ENCODE peak calls at places on chromosome 2, in four cellular contexts. One of them, this sample, is unnamed.

GRCh38 chr2:27509326-27509725 is 12.7 kb downstream of the GCKR start:
- DNase-seq in IMR-90: peak
- DNase-seq in mesendoderm: no peak
- DNase-seq in H1: no peak
- DNase-seq in this sample: no peak

GRCh38 chr2:4938246-4938645 is 753.9 kb upstream of the SOX11 start:
- DNase-seq in IMR-90: no peak
- DNase-seq in mesendoderm: no peak
- DNase-seq in H1: no peak
- DNase-seq in this sample: no peak

GRCh38 chr2:23555944-23556343 is 171.0 kb downstream of the KLHL29 start:
- DNase-seq in mesendoderm: no peak
- DNase-seq in IMR-90: no peak
- DNase-seq in H1: no peak
- DNase-seq in this sample: no peak

GRCh38 chr2:218813771-218814460 is 17.7 kb downstream of the PRKAG3 start:
- DNase-seq in H1: no peak
- DNase-seq in mesendoderm: no peak
- DNase-seq in IMR-90: no peak
- DNase-seq in this sample: no peak

GRCh38 chr2:8412586-8412985 is 269.3 kb upstream of the ID2 start:
- DNase-seq in IMR-90: no peak
- DNase-seq in H1: no peak
- DNase-seq in mesendoderm: peak
- DNase-seq in this sample: no peak

GRCh38 chr2:120552079-120552478 is 183.6 kb upstream of the GLI2 start:
- DNase-seq in IMR-90: no peak
- DNase-seq in mesendoderm: no peak
- DNase-seq in H1: no peak
- DNase-seq in this sample: no peak

GRCh38 chr2:167749641-167750040 is 497.8 kb downstream of the STK39 start:
- DNase-seq in mesendoderm: no peak
- DNase-seq in IMR-90: no peak
- DNase-seq in H1: no peak
- DNase-seq in this sample: no peak

GRCh38 chr2:110770696-110771425 is 38.5 kb downstream of the ACOXL start:
- DNase-seq in IMR-90: peak
- DNase-seq in mesendoderm: peak
- DNase-seq in H1: no peak
- DNase-seq in this sample: no peak

GRCh38 chr2:136034629-136035028 is 49.2 kb upstream of the DARS1 start:
- DNase-seq in mesendoderm: no peak
- DNase-seq in IMR-90: no peak
- DNase-seq in H1: no peak
- DNase-seq in this sample: no peak

GRCh38 chr2:147968571-147968970 is 52.0 kb downstream of the ORC4 start:
- DNase-seq in H1: no peak
- DNase-seq in mesendoderm: no peak
- DNase-seq in IMR-90: no peak
- DNase-seq in this sample: no peak

GRCh38 chr2:45974056-45974455 is 322.6 kb downstream of the PRKCE start:
- DNase-seq in H1: no peak
- DNase-seq in mesendoderm: no peak
- DNase-seq in IMR-90: no peak
- DNase-seq in this sample: no peak

GRCh38 chr2:198717451-198717850 is 740.3 kb downstream of the SATB2 start:
- DNase-seq in H1: no peak
- DNase-seq in IMR-90: no peak
- DNase-seq in mesendoderm: peak
- DNase-seq in this sample: no peak

GRCh38 chr2:140085674-140086073 is 1305.5 kb upstream of the NXPH2 start:
- DNase-seq in IMR-90: no peak
- DNase-seq in mesendoderm: no peak
- DNase-seq in H1: no peak
- DNase-seq in this sample: no peak

GRCh38 chr2:181178823-181179412 is 198.5 kb downstream of the UBE2E3 start:
- DNase-seq in mesendoderm: peak
- DNase-seq in IMR-90: no peak
- DNase-seq in H1: no peak
- DNase-seq in this sample: peak

DNA sequence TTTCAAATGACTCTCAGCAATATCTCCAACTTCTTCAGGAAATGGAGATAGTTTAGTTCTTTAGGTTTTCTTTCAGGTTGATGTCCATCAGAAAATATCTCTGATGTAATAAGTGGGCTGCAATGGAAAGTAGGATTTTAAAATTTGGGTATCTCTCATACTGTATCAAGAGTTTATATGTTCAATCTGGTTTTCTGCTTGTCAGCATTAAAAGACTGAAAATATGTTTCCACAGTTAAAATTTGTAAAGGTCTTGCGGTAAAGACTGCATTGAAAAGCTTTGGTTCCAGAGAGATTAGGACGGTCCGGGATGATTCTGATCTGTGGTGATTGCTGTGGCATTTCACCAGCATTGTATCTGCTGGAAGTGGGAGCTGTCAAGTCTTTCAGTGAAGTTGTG is 83.2 kb downstream of the LYPD1 start:
- DNase-seq in IMR-90: no peak
- DNase-seq in mesendoderm: no peak
- DNase-seq in H1: no peak
- DNase-seq in this sample: no peak
- H3K56ac ChIP-seq in IMR-90: no peak
- H3K56ac ChIP-seq in mesendoderm: no peak
- H3K56ac ChIP-seq in H1: no peak
- H3K56ac ChIP-seq in this sample: no peak

GRCh38 chr2:21096458-21096857 is 27.3 kb upstream of the TDRD15 start:
- DNase-seq in H1: no peak
- DNase-seq in IMR-90: no peak
- DNase-seq in mesendoderm: no peak
- DNase-seq in this sample: no peak
- H3K56ac ChIP-seq in H1: no peak
- H3K56ac ChIP-seq in IMR-90: no peak
- H3K56ac ChIP-seq in mesendoderm: no peak
- H3K56ac ChIP-seq in this sample: no peak

DNA sequence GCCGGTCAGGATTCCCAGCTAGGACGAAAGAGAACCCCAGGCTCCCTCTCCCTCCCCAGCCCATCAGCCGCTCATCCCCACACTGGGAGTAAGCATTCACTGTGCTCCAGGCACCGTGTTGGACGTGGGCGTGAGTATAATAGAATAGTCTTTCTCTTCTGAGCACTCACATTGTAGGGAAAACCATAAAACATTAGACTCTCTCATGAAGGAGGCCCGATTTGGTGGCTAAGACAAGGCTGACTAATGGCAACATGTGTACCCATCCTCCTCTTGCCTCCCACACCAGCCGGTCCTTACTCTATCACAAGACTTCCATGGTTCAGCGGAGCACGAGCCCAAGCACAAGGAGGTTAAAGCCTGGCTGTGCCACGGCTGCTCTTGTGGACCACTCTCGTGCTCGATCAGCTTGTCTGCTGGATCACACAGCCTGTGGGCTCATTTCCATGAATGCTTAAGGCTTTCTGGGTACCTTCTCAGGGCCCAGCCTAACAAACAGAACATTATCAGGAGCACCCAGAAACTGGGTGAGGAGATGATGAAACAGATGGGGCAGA is 540.9 kb upstream of the RAB6C start:
- DNase-seq in mesendoderm: no peak
- DNase-seq in IMR-90: no peak
- DNase-seq in H1: no peak
- DNase-seq in this sample: no peak
- H3K56ac ChIP-seq in mesendoderm: no peak
- H3K56ac ChIP-seq in IMR-90: no peak
- H3K56ac ChIP-seq in H1: no peak
- H3K56ac ChIP-seq in this sample: no peak

GRCh38 chr2:134398300-134398699 is 144.4 kb downstream of the MGAT5 start:
- DNase-seq in IMR-90: peak
- DNase-seq in mesendoderm: peak
- DNase-seq in H1: no peak
- DNase-seq in this sample: no peak
- H3K56ac ChIP-seq in IMR-90: no peak
- H3K56ac ChIP-seq in mesendoderm: no peak
- H3K56ac ChIP-seq in H1: no peak
- H3K56ac ChIP-seq in this sample: no peak

GRCh38 chr2:162014751-162015150 is 59.3 kb downstream of the DPP4 start:
- DNase-seq in mesendoderm: no peak
- DNase-seq in IMR-90: peak
- DNase-seq in H1: no peak
- DNase-seq in this sample: no peak
- H3K56ac ChIP-seq in mesendoderm: no peak
- H3K56ac ChIP-seq in IMR-90: no peak
- H3K56ac ChIP-seq in H1: no peak
- H3K56ac ChIP-seq in this sample: no peak

GRCh38 chr2:184419744-184420143 is 178.6 kb upstream of the ZNF804A start:
- DNase-seq in IMR-90: no peak
- DNase-seq in H1: no peak
- DNase-seq in mesendoderm: peak
- DNase-seq in this sample: no peak
- H3K56ac ChIP-seq in IMR-90: no peak
- H3K56ac ChIP-seq in H1: no peak
- H3K56ac ChIP-seq in mesendoderm: no peak
- H3K56ac ChIP-seq in this sample: no peak

DNA sequence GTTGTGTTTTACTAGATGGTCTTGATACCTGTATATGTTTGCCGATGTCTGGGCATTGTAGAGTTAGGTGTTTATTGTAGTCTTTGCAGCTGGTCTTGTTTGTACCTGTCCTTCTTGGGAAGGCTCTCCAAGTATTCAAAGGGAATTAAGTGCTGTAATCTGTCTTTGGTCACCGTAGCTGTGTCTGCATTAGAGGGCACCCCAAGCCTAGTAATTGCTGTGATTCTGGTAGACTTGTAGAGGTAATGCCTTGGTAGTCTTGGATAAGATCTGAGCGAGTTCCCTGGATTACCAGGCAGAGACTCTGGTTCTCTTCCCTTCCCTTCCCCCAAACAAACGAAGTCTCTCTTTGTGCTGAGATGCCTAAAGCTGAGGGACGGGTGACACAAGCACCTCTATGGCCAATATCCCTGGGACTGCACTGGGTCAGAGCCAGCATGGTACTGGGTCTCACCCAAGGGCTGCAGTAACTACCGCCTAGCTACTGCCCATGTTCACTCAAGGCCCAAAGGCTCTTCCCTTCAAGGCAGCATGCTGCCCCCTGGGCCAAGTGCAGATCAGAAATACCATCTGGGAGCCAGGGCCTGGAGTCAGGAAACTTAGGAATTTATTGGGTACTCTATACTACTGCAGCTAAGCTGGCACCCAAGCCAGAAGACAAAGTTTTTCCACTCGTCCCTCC is 27.1 kb downstream of the STPG4 start:
- DNase-seq in mesendoderm: peak
- DNase-seq in H1: no peak
- DNase-seq in IMR-90: no peak
- DNase-seq in this sample: peak
- H3K56ac ChIP-seq in mesendoderm: no peak
- H3K56ac ChIP-seq in H1: no peak
- H3K56ac ChIP-seq in IMR-90: no peak
- H3K56ac ChIP-seq in this sample: no peak

GRCh38 chr2:75320893-75321292 is 121.6 kb upstream of the TACR1 start:
- DNase-seq in IMR-90: peak
- DNase-seq in H1: no peak
- DNase-seq in mesendoderm: no peak
- DNase-seq in this sample: no peak
- H3K56ac ChIP-seq in IMR-90: no peak
- H3K56ac ChIP-seq in H1: no peak
- H3K56ac ChIP-seq in mesendoderm: no peak
- H3K56ac ChIP-seq in this sample: no peak

GRCh38 chr2:29698216-29698615 is 223.2 kb downstream of the ALK start:
- DNase-seq in mesendoderm: no peak
- DNase-seq in IMR-90: no peak
- DNase-seq in H1: no peak
- DNase-seq in this sample: peak
- H3K56ac ChIP-seq in mesendoderm: no peak
- H3K56ac ChIP-seq in IMR-90: no peak
- H3K56ac ChIP-seq in H1: no peak
- H3K56ac ChIP-seq in this sample: no peak

GRCh38 chr2:231017250-231017636 is 20.1 kb upstream of the C2orf72 start:
- DNase-seq in IMR-90: no peak
- DNase-seq in H1: no peak
- DNase-seq in mesendoderm: no peak
- DNase-seq in this sample: no peak
- H3K56ac ChIP-seq in IMR-90: no peak
- H3K56ac ChIP-seq in H1: no peak
- H3K56ac ChIP-seq in mesendoderm: no peak
- H3K56ac ChIP-seq in this sample: no peak